ENCODE peak calls at places on chromosomes 5 and 9, in seven cellular contexts. D is adipocyte; Y is cardiac muscle cell; C is A549; M is heart left ventricle; S is astrocyte; H is naive thymus-derived CD4-positive, alpha-beta T cell. O is an unnamed sample.

GRCh38 chr9:122332083-122332482 is 38.7 kb upstream of the PTGS1 start:
- DNase-seq in H (no peak), C (no peak), Y (no peak), D (no peak), M (no peak), S (no peak), O (no peak)

GRCh38 chr9:1701113-1701512 is 314.0 kb upstream of the SMARCA2 start:
- DNase-seq in H (no peak), C (no peak), M (no peak), D (no peak), Y (no peak), S (no peak), O (no peak)

GRCh38 chr9:112764344-112764743 is 13.8 kb downstream of the SNX30 start:
- DNase-seq in C (no peak), S (peak; percentile 85), M (no peak), Y (no peak), H (no peak), D (peak; percentile 63), O (no peak)

GRCh38 chr9:16575878-16576245 is 294.6 kb downstream of the BNC2 start:
- DNase-seq in S (no peak), D (no peak), C (no peak), Y (no peak), M (no peak), H (no peak), O (no peak)

GRCh38 chr5:86030753-86031152 is 587.0 kb upstream of the COX7C start:
- DNase-seq in Y (no peak), S (no peak), D (no peak), M (no peak), H (no peak), C (no peak), O (no peak)

GRCh38 chr5:15691536-15691935 is 191.6 kb downstream of the FBXL7 start:
- DNase-seq in D (peak; percentile 59), S (no peak), H (no peak), C (no peak), M (no peak), Y (no peak), O (no peak)

GRCh38 chr9:124212381-124213050 is 45.2 kb upstream of the NEK6 start:
- DNase-seq in H (no peak), S (peak; percentile 65), D (peak; percentile 66), M (no peak), C (no peak), Y (no peak), O (no peak)

GRCh38 chr5:58240286-58240685 is 219.6 kb downstream of the PLK2 start:
- DNase-seq in M (no peak), Y (no peak), C (peak; percentile 11), H (no peak), S (peak; percentile 64), D (peak; percentile 72), O (no peak)

GRCh38 chr5:67050635-67051034 is 146.0 kb downstream of the CD180 start:
- DNase-seq in M (no peak), S (no peak), H (no peak), C (no peak), D (no peak), Y (no peak), O (no peak)

GRCh38 chr5:41856644-41857491 is 13.4 kb downstream of the OXCT1 start:
- DNase-seq in S (peak; percentile 16), Y (peak; percentile 83), C (peak; percentile 42), H (peak; percentile 34), M (peak; percentile 51), D (peak; percentile 92), O (no peak)

GRCh38 chr9:131019387-131020239 is 10.6 kb downstream of the LAMC3 start:
- DNase-seq in Y (no peak), D (peak; percentile 67), S (no peak), C (no peak), H (no peak), M (no peak), O (no peak)

GRCh38 chr5:54525226-54525625 is 7.7 kb downstream of the SNX18 start:
- DNase-seq in S (no peak), D (no peak), H (no peak), Y (no peak), C (no peak), M (no peak), O (no peak)
- H3K4me1 ChIP-seq in S (peaks cover 36% of the 10 kb centered on the region), D (peaks cover 71% of the 10 kb centered on the region), H (peaks cover 43% of the 10 kb centered on the region), Y (peaks cover 54% of the 10 kb centered on the region), C (no peaks in the 10 kb centered on the region), M (peaks cover 82% of the 10 kb centered on the region), O (peaks cover 48% of the 10 kb centered on the region)

DNA sequence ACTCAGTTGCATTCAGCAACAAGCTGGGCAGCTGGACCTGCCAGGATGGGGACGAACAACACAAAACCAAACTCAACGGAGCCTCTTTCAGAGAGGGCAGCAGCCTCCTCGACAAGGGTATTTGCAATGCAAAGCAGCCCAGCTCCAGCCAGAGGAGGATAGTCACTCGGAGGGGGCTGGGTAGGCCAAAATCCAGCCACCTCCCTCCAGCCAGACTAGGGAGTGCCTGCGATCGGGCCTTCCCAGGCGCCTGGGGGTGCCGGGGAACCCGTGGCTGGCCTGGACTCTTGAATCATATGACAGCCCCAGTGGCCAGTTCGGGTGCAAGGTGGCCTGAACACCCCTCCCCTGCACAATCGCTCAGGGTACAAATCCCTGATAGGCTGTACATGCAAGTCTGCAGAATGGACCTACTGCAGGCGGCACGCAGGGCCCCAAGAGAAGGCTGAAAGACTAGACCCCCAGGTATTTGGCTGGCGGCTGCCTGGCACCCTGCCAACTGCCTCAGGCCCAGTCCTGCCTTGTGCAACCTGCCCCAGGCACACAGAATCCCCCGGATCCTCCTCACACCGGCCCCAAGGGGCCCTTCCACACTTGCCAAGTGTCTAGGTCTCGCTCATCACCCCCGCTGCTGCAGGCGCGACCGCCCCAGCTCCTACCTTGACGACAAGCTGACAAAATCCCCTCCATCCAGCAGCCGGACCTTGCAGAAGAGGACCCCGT is 1.3 kb downstream of the EEIG1 start:
- DNase-seq in M (no peak), D (peak; percentile 76), Y (peak; percentile 69), H (no peak), S (peak; percentile 7), C (no peak), O (peak; percentile 51)
- H3K4me1 ChIP-seq in M (peaks cover 62% of the 10 kb centered on the region), D (peaks cover 59% of the 10 kb centered on the region), Y (peaks cover 56% of the 10 kb centered on the region), H (peaks cover 39% of the 10 kb centered on the region), S (peaks cover 41% of the 10 kb centered on the region), C (peaks cover 56% of the 10 kb centered on the region), O (peaks cover 37% of the 10 kb centered on the region)

GRCh38 chr9:28926311-28926710 is 1353.0 kb upstream of the C9orf72 start:
- DNase-seq in H (no peak), Y (no peak), M (no peak), S (no peak), C (no peak), D (no peak), O (no peak)

GRCh38 chr9:28921857-28922500 is 1348.7 kb upstream of the C9orf72 start:
- DNase-seq in Y (no peak), D (no peak), M (no peak), S (no peak), H (no peak), C (no peak), O (no peak)

GRCh38 chr9:28925184-28925583 is 1351.9 kb upstream of the C9orf72 start:
- DNase-seq in H (no peak), M (no peak), C (no peak), S (no peak), Y (no peak), D (no peak), O (no peak)

DNA sequence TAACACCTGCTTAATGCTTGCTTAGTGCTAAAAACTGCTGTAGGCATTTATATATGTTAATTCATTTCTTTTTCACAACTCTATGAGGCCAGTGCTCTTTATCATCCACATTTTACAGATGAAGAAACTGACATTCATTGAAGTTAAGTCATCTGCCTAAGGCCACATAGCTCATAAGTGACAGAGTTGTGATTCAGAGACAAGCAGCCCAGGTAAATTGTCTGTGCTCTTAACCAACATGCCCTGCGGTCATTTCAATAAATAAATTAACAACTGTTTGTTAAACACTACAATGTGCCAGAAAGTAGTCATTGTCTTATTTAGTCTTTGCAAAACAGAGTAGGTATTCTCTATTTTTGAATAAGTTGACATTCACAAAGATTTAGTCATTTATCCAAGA is 1354.4 kb upstream of the C9orf72 start:
- DNase-seq in M (no peak), S (no peak), D (no peak), C (peak; percentile 7), H (no peak), Y (no peak), O (no peak)
- H3K4me1 ChIP-seq in M (no peaks in the 10 kb centered on the region), S (no peaks in the 10 kb centered on the region), D (no peaks in the 10 kb centered on the region), C (peaks cover 52% of the 10 kb centered on the region), H (no peaks in the 10 kb centered on the region), Y (no peaks in the 10 kb centered on the region), O (no peaks in the 10 kb centered on the region)

GRCh38 chr5:135446186-135446585 is 962 bp downstream of the DCANP1 start:
- DNase-seq in M (no peak), H (no peak), Y (no peak), S (no peak), C (no peak), D (no peak), O (peak; percentile 1)

GRCh38 chr5:135443329-135443960 is 3.7 kb downstream of the DCANP1 start:
- DNase-seq in D (no peak), S (no peak), C (no peak), Y (no peak), H (no peak), M (no peak), O (no peak)

GRCh38 chr5:135445306-135445940 is 1.7 kb downstream of the DCANP1 start:
- DNase-seq in D (no peak), S (no peak), M (no peak), C (no peak), H (no peak), Y (no peak), O (peak; percentile 5)

GRCh38 chr5:135444360-135444759 is 2.8 kb downstream of the DCANP1 start:
- DNase-seq in C (no peak), M (no peak), H (no peak), D (no peak), S (no peak), Y (no peak), O (no peak)

DNA sequence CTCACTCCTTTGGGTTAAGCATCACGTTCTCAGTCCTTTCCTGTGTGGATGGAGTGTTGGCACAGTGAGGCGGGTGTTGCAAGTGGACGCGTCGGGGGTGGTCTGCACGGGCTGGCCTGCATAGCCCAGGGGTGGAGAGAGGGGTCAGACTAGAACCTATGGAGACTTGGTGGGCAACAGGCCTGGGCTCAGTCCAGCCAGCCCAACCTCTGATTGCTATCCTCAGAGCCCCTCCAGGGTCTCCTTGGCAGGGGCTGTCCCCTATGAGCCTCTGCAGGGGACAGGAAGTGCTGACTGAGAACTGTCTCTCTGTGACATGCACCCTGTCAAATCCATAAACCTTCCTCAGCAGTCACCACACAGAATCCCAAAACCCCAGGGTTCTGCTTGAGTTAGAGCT is 2.3 kb downstream of the DCANP1 start:
- DNase-seq in D (no peak), S (no peak), Y (no peak), M (no peak), H (no peak), C (no peak), O (peak; percentile 2)
- H3K4me1 ChIP-seq in D (peaks cover 5% of the 10 kb centered on the region), S (peaks cover 6% of the 10 kb centered on the region), Y (peaks cover 5% of the 10 kb centered on the region), M (peaks cover 3% of the 10 kb centered on the region), H (no peaks in the 10 kb centered on the region), C (no peaks in the 10 kb centered on the region), O (no peaks in the 10 kb centered on the region)

GRCh38 chr5:93076566-93076965 is 504.5 kb downstream of the NR2F1-AS1 start:
- DNase-seq in Y (no peak), H (no peak), C (no peak), M (no peak), D (no peak), S (no peak), O (no peak)
- H3K4me1 ChIP-seq in Y (no peaks in the 10 kb centered on the region), H (no peaks in the 10 kb centered on the region), C (peaks cover 27% of the 10 kb centered on the region), M (peaks cover 13% of the 10 kb centered on the region), D (peaks cover 45% of the 10 kb centered on the region), S (peaks cover 23% of the 10 kb centered on the region), O (no peaks in the 10 kb centered on the region)